ENCODE peak calls at places on chromosomes 1 and 21, in six cellular contexts. X is activated CD4-positive, CD25-positive, alpha-beta regulatory T cell treated with anti-CD3 and anti-CD28 coated beads, Interleukin-2, amount 50 U/mL, for 16 hours; O is nucleus accumbens; L is T-helper 1 cell; S is HFF-Myc; B is C1 segment of cervical spinal cord. K is an unnamed sample.

GRCh38 chr1:189431437-189431836 is 1046.2 kb downstream of the BRINP3 start:
- DNase-seq in X (no peak), O (no peak), L (no peak), S (no peak), B (no peak), K (no peak)

GRCh38 chr1:30524840-30525617 is 198.4 kb downstream of the MATN1 start:
- DNase-seq in X (no peak), O (no peak), L (no peak), S (no peak), B (no peak), K (no peak)

GRCh38 chr1:32138965-32139364 is 31.1 kb downstream of the KPNA6 start:
- DNase-seq in X (no peak), O (no peak), L (no peak), S (peak), B (no peak), K (peak)

GRCh38 chr1:156608036-156608674 is 6.9 kb upstream of the GPATCH4 start:
- DNase-seq in X (peak), O (no peak), L (peak), S (peak), B (no peak), K (peak)

GRCh38 chr1:55428944-55429931 is 214.1 kb upstream of the USP24 start:
- DNase-seq in X (no peak), O (no peak), L (no peak), S (peak), B (no peak), K (peak)

GRCh38 chr1:170134606-170135005 is 11.2 kb upstream of the NTMT2 start:
- DNase-seq in X (no peak), O (no peak), L (no peak), S (no peak), B (no peak), K (no peak)

GRCh38 chr1:8595919-8596318 is 221.5 kb downstream of the RERE start:
- DNase-seq in X (no peak), O (no peak), L (no peak), S (no peak), B (no peak), K (no peak)

GRCh38 chr1:27864264-27864895 is 8.0 kb upstream of the THEMIS2 start:
- DNase-seq in X (no peak), O (no peak), L (no peak), S (no peak), B (no peak), K (peak)

GRCh38 chr1:153344718-153345025 is 4.0 kb downstream of the PGLYRP4 start:
- DNase-seq in X (no peak), O (no peak), L (no peak), S (no peak), B (no peak), K (no peak)

GRCh38 chr1:10696977-10697376 is 99.5 kb downstream of the CASZ1 start:
- DNase-seq in X (no peak), O (no peak), L (no peak), S (no peak), B (no peak), K (no peak)

GRCh38 chr1:218620956-218621355 is 275.8 kb downstream of the TGFB2 start:
- DNase-seq in X (no peak), O (no peak), L (no peak), S (no peak), B (no peak), K (peak)

GRCh38 chr21:46424621-46425020 is 34.1 kb upstream of the DIP2A start:
- DNase-seq in X (no peak), O (no peak), L (no peak), S (no peak), B (no peak), K (no peak)

GRCh38 chr1:47887060-47887851 is 109.9 kb downstream of the TRABD2B start:
- DNase-seq in X (no peak), O (no peak), L (no peak), S (no peak), B (no peak), K (no peak)

GRCh38 chr21:14448784-14449183 is 65.8 kb upstream of the HSPA13 start:
- DNase-seq in X (no peak), O (no peak), L (no peak), S (no peak), B (no peak), K (no peak)

GRCh38 chr1:154736840-154737239 is 128.9 kb upstream of the ADAR start:
- DNase-seq in X (no peak), O (no peak), L (no peak), S (no peak), B (no peak), K (peak)

GRCh38 chr1:175744833-175745232 is 1.4 kb upstream of the TNR start:
- DNase-seq in X (no peak), O (no peak), L (no peak), S (no peak), B (no peak), K (no peak)

GRCh38 chr1:172278478-172278877 is 142.0 kb upstream of the C1orf105 start:
- DNase-seq in X (no peak), O (no peak), L (no peak), S (no peak), B (no peak), K (peak)

GRCh38 chr1:173249349-173249748 is 42.2 kb upstream of the TNFSF4 start:
- DNase-seq in X (no peak), O (no peak), L (no peak), S (no peak), B (no peak), K (peak)

GRCh38 chr1:206684478-206685255 is at the start of gene MAPKAPK2:
- DNase-seq in X (peak), O (peak), L (peak), S (no peak), B (no peak), K (peak)

GRCh38 chr1:162605225-162605927 is 26.9 kb upstream of the DDR2 start:
- DNase-seq in X (no peak), O (no peak), L (no peak), S (peak), B (no peak), K (peak)

GRCh38 chr1:90504509-90504908 is 212.6 kb downstream of the BARHL2 start:
- DNase-seq in X (no peak), O (no peak), L (no peak), S (no peak), B (no peak), K (no peak)

GRCh38 chr1:98781906-98782305 is 120.4 kb downstream of the SNX7 start:
- DNase-seq in X (no peak), O (no peak), L (no peak), S (no peak), B (no peak), K (no peak)

GRCh38 chr1:67629370-67630075 is 55.5 kb upstream of the GADD45A start:
- DNase-seq in X (no peak), O (no peak), L (no peak), S (no peak), B (no peak), K (peak)

GRCh38 chr1:160537714-160538665 is 14.9 kb upstream of the SLAMF6 start:
- DNase-seq in X (no peak), O (no peak), L (no peak), S (no peak), B (no peak), K (no peak)

GRCh38 chr1:203335503-203335902 is 15.4 kb downstream of the FMOD start:
- DNase-seq in X (no peak), O (no peak), L (no peak), S (no peak), B (no peak), K (no peak)

GRCh38 chr1:186183219-186183618 is 191.8 kb downstream of the TPR start:
- DNase-seq in X (no peak), O (no peak), L (no peak), S (no peak), B (no peak), K (peak)

GRCh38 chr1:26856181-26856580 is 6.8 kb upstream of the SFN start:
- DNase-seq in X (no peak), O (no peak), L (no peak), S (no peak), B (no peak), K (no peak)

GRCh38 chr21:40575983-40576382 is 271.0 kb downstream of the DSCAM start:
- DNase-seq in X (no peak), O (no peak), L (no peak), S (no peak), B (no peak), K (no peak)

GRCh38 chr1:237911911-237912310 is 21.2 kb upstream of the ZP4 start:
- DNase-seq in X (no peak), O (no peak), L (no peak), S (no peak), B (no peak), K (peak)

GRCh38 chr1:9942399-9942938 is 722 bp downstream of the LZIC start:
- DNase-seq in X (no peak), O (no peak), L (no peak), S (peak), B (no peak), K (peak)

GRCh38 chr1:231774719-231775322 is 148.2 kb downstream of the DISC1 start:
- DNase-seq in X (no peak), O (no peak), L (no peak), S (no peak), B (no peak), K (no peak)

GRCh38 chr1:212721388-212722247 is 22.0 kb upstream of the BATF3 start:
- DNase-seq in X (no peak), O (no peak), L (no peak), S (peak), B (no peak), K (peak)

GRCh38 chr1:155139895-155140629 is at the start of gene DPM3:
- DNase-seq in X (peak), O (peak), L (peak), S (no peak), B (peak), K (peak)

GRCh38 chr21:42599962-42600361 is 53.5 kb upstream of the PDE9A start:
- DNase-seq in X (no peak), O (no peak), L (no peak), S (no peak), B (no peak), K (no peak)